ENCODE peak calls at places on chromosomes 11 and 22, in ten cellular contexts. C is IMR-90, Z is fibroblast of lung, U is PC-3, G is K562, I is HCT116, E is mesenchymal stem cell, N is endodermal cell, X is HepG2, V is neural progenitor cell. S is an unnamed sample.

GRCh38 chr11:118666331-118666730 is 13.1 kb downstream of the TREH start:
- DNase-seq in C (no peak), Z (no peak), U (no peak), G (no peak), I (no peak), E (no peak), N (no peak), X (no peak), V (no peak), S (no peak)

GRCh38 chr11:61082161-61082870 is 20.0 kb upstream of the CD5 start:
- DNase-seq in C (no peak), Z (no peak), U (no peak), G (no peak), I (no peak), E (no peak), N (no peak), X (no peak), V (no peak), S (no peak)

GRCh38 chr11:103525069-103525468 is 415.8 kb downstream of the DYNC2H1 start:
- DNase-seq in C (peak; percentile 65), Z (peak; percentile 30), U (peak; percentile 92), G (no peak), I (no peak), E (peak; percentile 20), N (no peak), X (no peak), V (no peak), S (no peak)

GRCh38 chr11:120781486-120782120 is 242.3 kb upstream of the TBCEL start:
- DNase-seq in C (no peak), Z (no peak), U (no peak), G (no peak), I (no peak), E (no peak), N (peak; percentile 39), X (no peak), V (no peak), S (no peak)

GRCh38 chr11:63560506-63561179 is 2.5 kb downstream of the PLAAT2 start:
- DNase-seq in C (no peak), Z (no peak), U (peak; percentile 93), G (no peak), I (no peak), E (no peak), N (no peak), X (no peak), V (no peak), S (peak; percentile 87)

GRCh38 chr22:44219101-44219870 is 38.6 kb downstream of the PARVG start:
- DNase-seq in C (no peak), Z (no peak), U (no peak), G (no peak), I (no peak), E (no peak), N (peak; percentile 30), X (no peak), V (no peak), S (no peak)

GRCh38 chr11:43327987-43328386 is 16.2 kb downstream of the API5 start:
- DNase-seq in C (peak; percentile 99), Z (peak; percentile 93), U (peak; percentile 94), G (peak; percentile 61), I (no peak), E (peak; percentile 91), N (no peak), X (peak; percentile 27), V (no peak), S (no peak)

GRCh38 chr11:117420598-117420997 is 92.9 kb downstream of the CEP164 start:
- DNase-seq in C (no peak), Z (no peak), U (no peak), G (no peak), I (no peak), E (no peak), N (peak; percentile 17), X (no peak), V (no peak), S (peak; percentile 11)

GRCh38 chr11:126485021-126485781 is 129.7 kb downstream of the ST3GAL4 start:
- DNase-seq in C (peak; percentile 81), Z (peak; percentile 33), U (peak; percentile 21), G (no peak), I (no peak), E (peak; percentile 2), N (no peak), X (no peak), V (no peak), S (no peak)

GRCh38 chr22:46004105-46004866 is 27.3 kb upstream of the WNT7B start:
- DNase-seq in C (no peak), Z (no peak), U (no peak), G (no peak), I (no peak), E (no peak), N (no peak), X (no peak), V (no peak), S (peak; percentile 76)

GRCh38 chr22:46003271-46004091 is 26.5 kb upstream of the WNT7B start:
- DNase-seq in C (no peak), Z (no peak), U (no peak), G (no peak), I (no peak), E (no peak), N (no peak), X (no peak), V (no peak), S (peak; percentile 82)

GRCh38 chr22:46001426-46002106 is 24.6 kb upstream of the WNT7B start:
- DNase-seq in C (no peak), Z (no peak), U (no peak), G (no peak), I (no peak), E (no peak), N (no peak), X (no peak), V (no peak), S (peak; percentile 85)

GRCh38 chr22:46001046-46001425 is 24.1 kb upstream of the WNT7B start:
- DNase-seq in C (no peak), Z (no peak), U (no peak), G (no peak), I (no peak), E (no peak), N (no peak), X (no peak), V (no peak), S (peak; percentile 59)

DNA sequence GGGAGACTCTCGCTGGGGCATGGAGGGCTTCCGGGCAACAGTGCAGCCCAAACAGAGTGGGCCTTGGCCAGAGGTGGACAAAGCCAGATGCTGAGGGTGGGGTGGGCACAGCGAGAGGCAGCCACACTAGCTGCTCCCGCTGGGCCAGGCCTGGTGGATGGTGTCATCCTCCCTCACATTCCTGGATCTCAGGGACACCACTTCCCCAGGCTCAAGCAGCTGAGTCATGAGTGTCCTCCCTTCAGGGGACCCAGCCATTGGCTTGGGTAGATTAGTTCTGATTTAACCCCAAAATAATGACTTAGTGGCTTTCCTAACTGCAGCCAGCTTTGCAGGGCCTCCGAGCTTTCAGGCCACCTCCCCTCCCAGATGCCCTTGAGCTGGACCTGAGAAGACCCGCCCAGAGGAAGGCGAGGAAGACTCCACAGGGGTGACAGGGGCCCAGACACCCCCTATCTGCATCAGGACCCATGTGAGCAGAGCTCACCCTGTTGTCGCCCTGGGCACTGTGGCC is 25.9 kb upstream of the WNT7B start:
- DNase-seq in C (peak; percentile 56), Z (peak; percentile 26), U (peak; percentile 43), G (no peak), I (no peak), E (peak; percentile 78), N (no peak), X (no peak), V (no peak), S (peak; percentile 81)
- H3K9ac ChIP-seq in C (peak overlapping the region; percentile 34), Z (no peak overlapping the region), U (no peak overlapping the region), G (no peak overlapping the region), I (peak overlapping the region; percentile 17), E (peak overlapping the region; percentile 65), N (no peak overlapping the region), X (no peak overlapping the region), V (no peak overlapping the region), S (no peak overlapping the region)

DNA sequence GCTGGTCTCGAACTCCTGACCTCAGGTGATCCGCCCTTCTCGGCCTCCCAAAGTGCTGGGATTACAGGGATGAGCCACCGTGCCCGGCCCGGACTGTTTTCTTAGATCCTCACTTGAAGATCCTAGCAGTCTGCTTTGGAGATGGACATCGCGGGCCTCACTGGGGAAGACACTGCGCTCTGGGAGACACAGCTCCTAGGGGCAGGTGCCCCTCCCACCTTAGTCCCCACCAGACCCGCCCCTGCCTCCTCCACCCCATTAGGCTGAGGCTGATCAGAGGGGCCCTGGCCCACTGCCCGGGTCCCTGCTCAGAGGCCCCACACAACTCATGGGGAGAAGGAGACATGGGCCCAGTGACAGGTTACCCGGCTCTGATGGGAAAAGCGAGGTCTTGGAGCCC is 11.3 kb upstream of the LTO1 start:
- DNase-seq in C (no peak), Z (no peak), U (no peak), G (no peak), I (no peak), E (no peak), N (no peak), X (no peak), V (no peak), S (no peak)
- H3K27ac ChIP-seq in C (no peak overlapping the region), Z (no peak overlapping the region), U (no peak overlapping the region), G (no peak overlapping the region), I (no peak overlapping the region), E (no peak overlapping the region), N (no peak overlapping the region), X (no peak overlapping the region), V (no peak overlapping the region), S (no peak overlapping the region)

GRCh38 chr11:31671681-31672080 is 139.4 kb downstream of the PAX6 start:
- DNase-seq in C (no peak), Z (no peak), U (no peak), G (no peak), I (no peak), E (no peak), N (no peak), X (no peak), V (no peak), S (no peak)
- H3K4me3 ChIP-seq in C (no peak overlapping the region), Z (no peak overlapping the region), U (no peak overlapping the region), G (no peak overlapping the region), I (no peak overlapping the region), E (no peak overlapping the region), N (no peak overlapping the region), X (no peak overlapping the region), V (no peak overlapping the region), S (no peak overlapping the region)

GRCh38 chr22:19889951-19890350 is 35.3 kb upstream of the GNB1L start:
- DNase-seq in C (no peak), Z (no peak), U (no peak), G (no peak), I (no peak), E (no peak), N (no peak), X (no peak), V (no peak), S (peak; percentile 39)

GRCh38 chr22:19892925-19893324 is 38.3 kb upstream of the GNB1L start:
- DNase-seq in C (peak; percentile 33), Z (no peak), U (no peak), G (no peak), I (no peak), E (peak; percentile 46), N (no peak), X (no peak), V (no peak), S (no peak)

GRCh38 chr22:19891350-19892248 is 36.9 kb upstream of the GNB1L start:
- DNase-seq in C (peak; percentile 89), Z (peak; percentile 43), U (peak; percentile 79), G (peak; percentile 99), I (no peak), E (peak; percentile 79), N (peak; percentile 90), X (peak; percentile 71), V (peak; percentile 95), S (peak; percentile 75)

GRCh38 chr22:19892249-19892879 is 37.7 kb upstream of the GNB1L start:
- DNase-seq in C (peak; percentile 53), Z (peak; percentile 29), U (no peak), G (peak; percentile 84), I (no peak), E (peak; percentile 56), N (no peak), X (peak; percentile 76), V (peak; percentile 65), S (peak; percentile 65)

GRCh38 chr22:19890502-19891349 is 36.1 kb upstream of the GNB1L start:
- DNase-seq in C (no peak), Z (no peak), U (no peak), G (no peak), I (no peak), E (no peak), N (no peak), X (no peak), V (no peak), S (peak; percentile 67)
- H3K9ac ChIP-seq in C (peak overlapping the region; percentile 21), Z (no peak overlapping the region), U (no peak overlapping the region), G (peak overlapping the region; percentile 1), I (peak overlapping the region; percentile 35), E (no peak overlapping the region), N (no peak overlapping the region), X (peak overlapping the region; percentile 14), V (no peak overlapping the region), S (no peak overlapping the region)

S was measured in kidney.